ENCODE peak calls at places on chromosomes 2 and 18, in four cellular contexts. W is effector memory CD4-positive, alpha-beta T cell; N is effector CD4-positive, alpha-beta T cell; J is trophoblast cell. O is an unnamed sample.

GRCh38 chr2:216932806-216933579 is 73.1 kb upstream of the TNP1 start:
- DNase-seq in N (no peak), W (no peak), J (no peak), O (no peak)

GRCh38 chr2:56630286-56630685 is 446.5 kb downstream of the CCDC85A start:
- DNase-seq in W (no peak), J (peak; percentile 56), N (no peak), O (no peak)

GRCh38 chr2:1687254-1687653 is 57.1 kb downstream of the PXDN start:
- DNase-seq in W (no peak), J (peak; percentile 85), N (no peak), O (no peak)

GRCh38 chr2:160735696-160736095 is 242.1 kb upstream of the RBMS1 start:
- DNase-seq in W (no peak), N (no peak), J (no peak), O (no peak)

GRCh38 chr18:59269563-59270214 is 3.6 kb downstream of the RAX start:
- DNase-seq in N (no peak), W (no peak), J (no peak), O (no peak)

GRCh38 chr2:31784868-31785267 is 204.1 kb upstream of the SRD5A2 start:
- DNase-seq in J (no peak), W (no peak), N (no peak), O (no peak)

GRCh38 chr2:173119069-173119807 is 43.6 kb downstream of the MAP3K20 start:
- DNase-seq in J (no peak), W (no peak), N (no peak), O (no peak)

GRCh38 chr2:207139551-207139950 is 26.2 kb downstream of the KLF7 start:
- DNase-seq in J (peak; percentile 31), N (no peak), W (no peak), O (no peak)

GRCh38 chr18:3305354-3305762 is 43.4 kb downstream of the MYL12B start:
- DNase-seq in W (peak; percentile 36), J (peak; percentile 18), N (peak; percentile 17), O (peak; percentile 73)

GRCh38 chr18:75456277-75456676 is 28.8 kb upstream of the SMIM21 start:
- DNase-seq in J (no peak), W (no peak), N (no peak), O (no peak)

GRCh38 chr18:9969247-9969646 is 55.4 kb downstream of the VAPA start:
- DNase-seq in W (no peak), J (no peak), N (no peak), O (no peak)

GRCh38 chr2:64090264-64090663 is 54.0 kb downstream of the PELI1 start:
- DNase-seq in W (no peak), N (no peak), J (no peak), O (no peak)

GRCh38 chr2:230205721-230206120 is 14.1 kb downstream of the SP110 start:
- DNase-seq in J (no peak), N (no peak), W (no peak), O (no peak)

GRCh38 chr18:250685-251084 is 17.2 kb downstream of the THOC1 start:
- DNase-seq in W (no peak), N (no peak), J (no peak), O (no peak)

GRCh38 chr18:48959551-48959920 is 8.8 kb upstream of the SMAD7 start:
- DNase-seq in W (no peak), J (no peak), N (no peak), O (no peak)

GRCh38 chr2:223995569-223995968 is 38.3 kb downstream of the MRPL44 start:
- DNase-seq in N (no peak), W (no peak), J (peak; percentile 81), O (no peak)

GRCh38 chr2:64478502-64479230 is 24.7 kb downstream of the LGALSL start:
- DNase-seq in N (no peak), J (peak; percentile 19), W (no peak), O (no peak)